ENCODE peak calls at places on chromosomes 16 and 17, in five cellular contexts. D, Z, H, V and C are unnamed samples.

GRCh38 chr17:47621293-47622178 is 28.2 kb upstream of the KPNB1 start:
- DNase-seq in V (peak), H (peak), Z (peak), D (peak), C (peak)

GRCh38 chr16:87897563-87898505 is 28.5 kb upstream of the SLC7A5 start:
- DNase-seq in H (no peak), V (no peak), D (no peak), Z (no peak), C (no peak)

GRCh38 chr16:79171504-79172240 is 428.9 kb downstream of the MAF start:
- DNase-seq in V (no peak), D (no peak), H (no peak), Z (no peak), C (no peak)

GRCh38 chr17:81869221-81870154 is 1.6 kb downstream of the ARHGDIA start:
- DNase-seq in D (no peak), H (no peak), V (peak), Z (no peak), C (peak)

GRCh38 chr16:9092963-9093477 is 1.6 kb downstream of the HAPSTR1 start:
- DNase-seq in D (no peak), H (no peak), Z (no peak), V (no peak), C (peak)

GRCh38 chr16:3646348-3646920 is 8.1 kb upstream of the DNASE1 start:
- DNase-seq in Z (no peak), H (no peak), D (peak), V (no peak), C (peak)

GRCh38 chr17:43468746-43469544 is 14.8 kb upstream of the DHX8 start:
- DNase-seq in Z (no peak), H (no peak), D (peak), V (no peak), C (peak)

GRCh38 chr16:53048139-53048915 is 4.4 kb downstream of the CHD9NB start:
- DNase-seq in H (no peak), D (no peak), Z (no peak), V (no peak), C (no peak)

GRCh38 chr16:12879812-12880211 is 21.6 kb upstream of the SHISA9 start:
- DNase-seq in V (no peak), H (no peak), D (no peak), Z (no peak), C (no peak)

GRCh38 chr17:5955764-5956163 is 114.4 kb upstream of the WSCD1 start:
- DNase-seq in H (no peak), V (no peak), D (no peak), Z (no peak), C (no peak)

GRCh38 chr17:47246120-47246519 is 7.5 kb upstream of the ITGB3 start:
- DNase-seq in Z (no peak), V (no peak), H (no peak), D (peak), C (no peak)

GRCh38 chr16:50842589-50842988 is 100.7 kb downstream of the CYLD start:
- DNase-seq in H (no peak), V (peak), Z (no peak), D (peak), C (no peak)

GRCh38 chr16:81710596-81710995 is 68.5 kb upstream of the PLCG2 start:
- DNase-seq in H (no peak), V (no peak), Z (peak), D (no peak), C (peak)

GRCh38 chr17:39225974-39226683 is 384 bp upstream of the STAC2 start:
- DNase-seq in Z (peak), H (peak), D (peak), V (peak), C (peak)

GRCh38 chr17:17366235-17366634 is 63.1 kb downstream of the NT5M start:
- DNase-seq in D (no peak), H (no peak), V (no peak), Z (no peak), C (no peak)

GRCh38 chr16:8764486-8765250 is 32.8 kb downstream of the TMEM186 start:
- DNase-seq in D (no peak), V (peak), H (no peak), Z (no peak), C (peak)

GRCh38 chr17:76925333-76925935 is 57.2 kb downstream of the MGAT5B start:
- DNase-seq in D (no peak), H (no peak), Z (no peak), V (no peak), C (no peak)

GRCh38 chr17:15392326-15392739 is 50.9 kb upstream of the TEKT3 start:
- DNase-seq in V (no peak), D (peak), H (no peak), Z (no peak), C (no peak)

GRCh38 chr16:19715566-19715965 is 2.5 kb downstream of the KNOP1 start:
- DNase-seq in D (no peak), V (no peak), Z (no peak), H (no peak), C (no peak)

GRCh38 chr16:81457326-81458133 is 12.9 kb downstream of the CMIP start:
- DNase-seq in V (no peak), D (peak), H (no peak), Z (no peak), C (peak)

GRCh38 chr17:68176770-68177169 is 71.1 kb upstream of the AMZ2 start:
- DNase-seq in V (no peak), D (no peak), Z (no peak), H (no peak), C (no peak)

DNA sequence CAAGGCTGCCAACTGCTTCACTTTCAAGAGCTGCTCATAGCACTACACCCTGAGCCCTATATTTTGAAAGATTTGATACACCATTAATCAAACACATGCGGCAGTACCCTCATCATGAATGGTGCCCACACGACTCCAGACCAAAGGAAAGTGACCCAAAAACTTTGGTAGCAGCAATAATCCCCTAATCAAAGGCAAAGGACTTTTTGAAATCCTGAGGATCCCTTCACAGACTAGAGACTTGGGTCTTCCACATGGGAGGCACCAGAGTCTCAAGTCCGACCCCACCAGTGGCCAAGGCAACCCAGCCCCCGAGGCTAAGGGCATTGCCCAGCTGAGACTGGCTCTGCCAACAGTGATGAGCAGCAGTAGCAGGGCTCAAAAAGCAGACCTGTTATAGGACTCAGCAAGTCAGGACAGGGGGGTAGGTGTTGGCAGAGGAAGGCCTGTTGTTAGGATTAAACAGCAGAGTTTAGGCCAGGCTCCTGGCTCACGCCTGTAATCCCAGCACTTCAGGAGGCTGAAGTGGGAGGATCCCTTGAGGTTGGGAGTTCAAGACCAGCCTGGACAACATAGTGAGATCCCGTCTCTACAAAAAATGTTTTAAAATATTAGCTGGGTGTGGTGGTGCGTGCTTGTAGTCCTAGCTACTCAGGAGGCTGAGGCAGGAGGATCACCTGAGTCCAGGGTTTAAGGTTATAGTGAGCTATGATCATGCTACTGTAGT is 3.2 kb downstream of the TRIM25 start:
- DNase-seq in V (no peak), Z (no peak), D (no peak), H (no peak), C (no peak)
- H2BK15ac ChIP-seq in V (no peak), Z (no peak), D (no peak), H (no peak), C (no peak)

GRCh38 chr17:9958586-9959281 is 53.7 kb upstream of the RCVRN start:
- DNase-seq in V (peak), Z (peak), D (no peak), H (no peak), C (no peak)

GRCh38 chr17:9956474-9957131 is 51.5 kb upstream of the RCVRN start:
- DNase-seq in Z (no peak), V (no peak), D (no peak), H (no peak), C (no peak)

GRCh38 chr17:9959377-9959981 is 54.4 kb upstream of the RCVRN start:
- DNase-seq in H (peak), V (peak), D (peak), Z (peak), C (peak)

GRCh38 chr17:9951803-9952202 is 46.7 kb upstream of the RCVRN start:
- DNase-seq in Z (no peak), D (no peak), H (no peak), V (no peak), C (no peak)

GRCh38 chr17:9957244-9957643 is 52.2 kb upstream of the RCVRN start:
- DNase-seq in V (no peak), D (no peak), H (no peak), Z (no peak), C (no peak)
- H2BK15ac ChIP-seq in V (no peak), D (no peak), H (no peak), Z (no peak), C (no peak)

DNA sequence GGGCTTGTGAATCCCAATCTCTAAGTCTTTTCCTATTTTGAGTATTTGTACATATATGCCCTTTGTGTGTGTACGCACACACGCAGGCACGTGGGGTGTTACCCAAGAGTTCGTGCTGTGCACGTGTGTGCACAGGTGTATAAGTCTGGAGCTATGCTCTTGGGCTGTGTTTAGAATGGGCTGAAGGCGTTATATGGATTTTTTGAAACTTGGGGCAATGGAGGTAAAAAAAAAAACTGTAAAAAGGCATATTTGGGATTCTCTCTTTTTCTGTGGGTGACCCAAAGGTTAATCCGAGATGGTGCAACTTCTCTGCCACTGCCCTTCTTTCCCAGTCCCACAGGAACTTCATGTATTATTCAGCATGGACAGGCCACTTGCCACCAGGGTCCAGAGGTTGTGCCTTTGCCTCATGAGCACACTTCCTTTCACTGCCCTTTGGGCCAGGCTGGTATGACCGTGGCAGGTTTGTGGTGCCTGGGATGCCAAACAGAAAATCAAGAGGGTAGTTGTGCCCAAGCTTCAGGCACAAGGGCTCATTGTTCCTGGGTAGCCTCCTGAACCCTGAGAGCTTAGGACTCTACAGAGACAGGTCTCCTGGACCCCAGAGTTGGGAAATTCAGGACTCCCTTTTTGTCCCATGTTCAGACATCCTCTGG is 1.6 kb downstream of the ABCC3 start:
- DNase-seq in Z (no peak), D (no peak), V (no peak), H (no peak), C (no peak)
- H2BK15ac ChIP-seq in Z (no peak), D (peak), V (no peak), H (no peak), C (no peak)

DNA sequence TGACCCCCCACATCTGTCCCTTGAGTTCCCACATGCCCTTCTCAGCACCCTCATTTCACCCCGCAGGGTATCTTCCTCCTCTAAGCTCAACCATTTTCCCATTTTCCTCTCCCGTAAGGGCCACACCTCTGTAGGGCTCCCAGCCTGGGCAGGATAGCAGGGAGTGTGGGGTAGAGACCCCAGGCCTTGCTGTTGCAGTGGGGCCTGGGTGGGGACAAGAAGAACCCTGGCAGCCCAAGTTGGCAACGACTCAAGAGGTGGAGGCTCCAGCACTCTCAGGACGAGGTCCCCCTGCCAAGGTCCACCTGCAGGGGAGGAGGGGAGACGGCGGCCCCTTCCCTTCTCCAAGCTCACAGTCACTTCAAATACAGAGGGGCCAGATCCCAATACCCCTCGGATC is 2.0 kb upstream of the TMEM92 start:
- DNase-seq in V (peak), Z (no peak), H (no peak), D (no peak), C (no peak)
- H2BK15ac ChIP-seq in V (no peak), Z (peak), H (no peak), D (peak), C (no peak)

GRCh38 chr17:50468120-50469004 is at the start of gene CHAD:
- DNase-seq in Z (peak), D (no peak), V (peak), H (no peak), C (no peak)

GRCh38 chr17:50469005-50469605 is 425 bp upstream of the CHAD start:
- DNase-seq in D (no peak), H (no peak), V (no peak), Z (no peak), C (no peak)

GRCh38 chr17:50466371-50467113 is 2.1 kb downstream of the CHAD start:
- DNase-seq in Z (no peak), H (no peak), D (no peak), V (no peak), C (no peak)

GRCh38 chr17:50467114-50467854 is 1.4 kb downstream of the CHAD start:
- DNase-seq in V (no peak), H (no peak), Z (no peak), D (no peak), C (no peak)

DNA sequence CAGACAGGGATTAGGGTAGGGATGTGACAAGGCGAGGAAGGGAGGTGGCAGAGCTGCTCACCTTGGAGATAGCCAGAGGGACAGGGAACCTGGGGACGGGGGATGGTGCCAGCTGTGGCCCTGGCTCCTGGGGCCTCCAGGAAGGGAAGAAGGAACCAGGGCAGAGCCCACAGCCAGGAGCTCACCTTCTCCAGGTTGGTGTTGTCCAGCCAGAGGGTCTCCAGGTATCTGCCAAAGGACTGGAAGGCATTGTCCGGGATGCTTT is 893 bp downstream of the CHAD start:
- DNase-seq in H (no peak), Z (no peak), V (no peak), D (no peak), C (no peak)
- H2BK15ac ChIP-seq in H (peak), Z (no peak), V (no peak), D (no peak), C (no peak)

GRCh38 chr17:54864070-54864469 is 36.6 kb upstream of the TOM1L1 start:
- DNase-seq in V (no peak), D (no peak), H (no peak), Z (no peak), C (no peak)

GRCh38 chr17:54859187-54859586 is 41.5 kb upstream of the TOM1L1 start:
- DNase-seq in H (no peak), V (no peak), D (no peak), Z (no peak), C (no peak)

GRCh38 chr17:54864636-54865420 is 35.8 kb upstream of the TOM1L1 start:
- DNase-seq in H (no peak), Z (no peak), D (no peak), V (no peak), C (no peak)

GRCh38 chr17:54861469-54861983 is 39.1 kb upstream of the TOM1L1 start:
- DNase-seq in V (no peak), Z (no peak), H (no peak), D (no peak), C (no peak)

DNA sequence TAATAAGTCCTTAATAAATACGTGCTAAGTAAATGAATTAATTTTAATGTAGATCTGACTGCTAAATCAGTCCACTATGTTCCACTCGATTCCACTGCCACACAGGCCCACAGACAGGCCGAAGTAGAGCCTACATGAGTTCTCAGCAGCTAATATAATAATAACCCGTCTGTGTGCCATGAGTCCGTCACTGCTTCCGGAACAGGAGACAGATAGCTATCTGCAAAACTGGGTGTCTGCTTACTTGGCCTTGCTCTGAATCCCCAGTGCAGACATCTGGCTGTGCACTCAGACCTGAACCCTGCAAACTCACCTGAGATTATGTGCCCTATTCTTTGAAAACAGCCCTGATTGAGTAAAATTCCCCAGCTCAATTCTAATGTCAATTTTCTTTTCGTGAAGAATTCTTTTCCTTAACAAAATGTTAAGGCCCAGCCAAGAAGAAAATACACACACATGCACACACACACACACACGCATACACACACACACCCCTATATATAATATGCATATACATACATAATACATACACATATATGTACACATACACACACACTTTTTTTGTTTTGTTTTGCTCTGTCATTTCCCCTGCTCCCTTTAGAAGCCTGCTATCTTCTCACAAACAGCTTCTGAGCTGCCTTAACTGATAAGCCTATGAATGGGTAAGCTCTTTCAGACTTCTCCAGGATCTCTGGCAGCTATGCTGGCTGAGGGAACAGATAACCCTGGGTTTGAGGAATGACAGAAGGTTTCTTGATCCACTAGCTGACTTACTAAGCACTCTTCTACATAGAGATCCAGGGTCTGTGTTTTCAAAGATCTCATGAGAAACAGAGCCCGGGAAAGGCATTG is 39.8 kb upstream of the TOM1L1 start:
- DNase-seq in D (no peak), H (no peak), V (no peak), Z (no peak), C (peak)
- H2BK15ac ChIP-seq in D (no peak), H (no peak), V (no peak), Z (no peak), C (no peak)